ENCODE peak calls at places on chromosome 9, in ten cellular contexts. K is amniotic stem cell; T is islet precursor cell; P is neural crest cell; C is GM23248; R is fibroblast of mammary gland; G is stimulated activated CD4-positive, alpha-beta T cell treated with anti-CD3 and anti-CD28 coated beads, Interleukin-2, amount 100 ng/mL, for 48 hours; S is type B pancreatic cell; Z is putamen; N is activated T-cell treated with anti-CD3 and anti-CD28 coated beads for 1 hour. X is an unnamed sample.

GRCh38 chr9:134258332-134258731 is 67.9 kb upstream of the RXRA start:
- DNase-seq in Z (no peak), T (no peak), N (no peak), P (no peak), G (no peak), R (no peak), C (no peak), K (no peak), S (no peak), X (no peak)

GRCh38 chr9:5428172-5428571 is 9.6 kb downstream of the PLGRKT start:
- DNase-seq in T (no peak), K (no peak), P (no peak), G (no peak), N (no peak), Z (no peak), C (no peak), S (no peak), R (no peak), X (no peak)

GRCh38 chr9:78811562-78812276 is 514.8 kb downstream of the PSAT1 start:
- DNase-seq in T (peak; percentile 54), C (peak; percentile 69), G (no peak), R (peak; percentile 35), P (no peak), N (no peak), S (no peak), Z (no peak), K (no peak), X (no peak)

GRCh38 chr9:75788006-75788634 is 102.4 kb upstream of the PCSK5 start:
- DNase-seq in G (no peak), C (peak; percentile 16), T (no peak), N (no peak), Z (no peak), K (no peak), R (peak; percentile 89), P (no peak), S (no peak), X (no peak)

GRCh38 chr9:100282388-100282719 is 70.4 kb downstream of the TEX10 start:
- DNase-seq in K (no peak), R (no peak), C (no peak), P (no peak), G (no peak), T (no peak), Z (no peak), N (no peak), S (no peak), X (no peak)

GRCh38 chr9:32635362-32635761 is at the start of gene TAF1L:
- DNase-seq in G (no peak), R (no peak), K (no peak), T (no peak), Z (no peak), C (no peak), P (no peak), S (no peak), N (no peak), X (no peak)

GRCh38 chr9:109455391-109455790 is 42.7 kb downstream of the PTPN3 start:
- DNase-seq in T (no peak), N (no peak), S (no peak), C (no peak), G (no peak), Z (no peak), K (no peak), R (no peak), P (no peak), X (no peak)

GRCh38 chr9:98678244-98678842 is 30.4 kb downstream of the GABBR2 start:
- DNase-seq in C (peak; percentile 41), R (peak; percentile 16), G (peak; percentile 3), K (no peak), N (no peak), T (peak; percentile 64), S (no peak), P (no peak), Z (no peak), X (no peak)

GRCh38 chr9:122264360-122265264 is at the start of the genes MRRF and RBM18:
- DNase-seq in S (peak; percentile 94), P (peak; percentile 82), R (peak; percentile 90), Z (peak; percentile 87), G (peak; percentile 88), K (peak; percentile 86), C (peak; percentile 97), T (peak; percentile 96), N (peak; percentile 75), X (peak; percentile 95)

GRCh38 chr9:81595887-81596558 is 93.3 kb downstream of the TLE1 start:
- DNase-seq in P (no peak), G (no peak), K (no peak), R (peak; percentile 66), Z (peak; percentile 39), N (no peak), T (no peak), C (no peak), S (no peak), X (no peak)

GRCh38 chr9:6079386-6079785 is 64.0 kb upstream of the RANBP6 start:
- DNase-seq in R (no peak), N (no peak), K (no peak), G (no peak), Z (no peak), S (no peak), T (no peak), C (no peak), P (no peak), X (no peak)

GRCh38 chr9:111937781-111938426 is 41.3 kb downstream of the UGCG start:
- DNase-seq in S (no peak), Z (peak; percentile 19), C (peak; percentile 63), G (peak; percentile 38), P (no peak), K (no peak), N (peak; percentile 28), T (no peak), R (peak; percentile 81), X (peak; percentile 66)

GRCh38 chr9:90611568-90611967 is 31.1 kb downstream of the DIRAS2 start:
- DNase-seq in T (no peak), K (no peak), P (no peak), C (no peak), S (no peak), N (no peak), Z (no peak), G (no peak), R (no peak), X (no peak)

GRCh38 chr9:21800931-21801682 is 1.3 kb upstream of the MTAP start:
- DNase-seq in N (no peak), G (no peak), P (no peak), K (no peak), S (no peak), C (no peak), T (no peak), Z (no peak), R (peak; percentile 22), X (no peak)

GRCh38 chr9:37290881-37291485 is 131.5 kb upstream of the GRHPR start:
- DNase-seq in K (peak; percentile 35), N (no peak), Z (no peak), P (no peak), S (no peak), R (peak; percentile 89), G (no peak), T (no peak), C (peak; percentile 84), X (no peak)

GRCh38 chr9:90921104-90921503 is 119.5 kb downstream of the SYK start:
- DNase-seq in K (no peak), G (no peak), R (no peak), P (no peak), S (no peak), Z (peak; percentile 9), T (no peak), C (no peak), N (no peak), X (no peak)

GRCh38 chr9:18489861-18490260 is 15.9 kb downstream of the ADAMTSL1 start:
- DNase-seq in G (no peak), Z (no peak), N (no peak), T (no peak), P (no peak), R (peak; percentile 87), S (no peak), K (no peak), C (peak; percentile 89), X (no peak)

GRCh38 chr9:99964336-99964735 is 57.9 kb downstream of the STX17 start:
- DNase-seq in N (no peak), C (peak; percentile 17), G (no peak), R (no peak), P (no peak), K (no peak), T (no peak), Z (no peak), S (no peak), X (no peak)

GRCh38 chr9:71793386-71794105 is 25.2 kb upstream of the CEMIP2 start:
- DNase-seq in Z (no peak), G (no peak), C (peak; percentile 26), T (peak; percentile 94), P (no peak), S (no peak), N (no peak), K (no peak), R (no peak), X (no peak)

GRCh38 chr9:121082075-121082474 is 7.3 kb downstream of the CNTRL start:
- DNase-seq in Z (no peak), S (no peak), G (no peak), K (no peak), P (no peak), R (no peak), C (no peak), T (no peak), N (no peak), X (no peak)

GRCh38 chr9:92969516-92970466 is 22.5 kb downstream of the FGD3 start:
- DNase-seq in R (no peak), N (no peak), Z (no peak), P (no peak), C (no peak), T (no peak), G (no peak), K (no peak), S (peak; percentile 54), X (no peak)

GRCh38 chr9:128006360-128007024 is 25.7 kb upstream of the EEIG1 start:
- DNase-seq in G (no peak), P (no peak), K (no peak), N (no peak), T (no peak), Z (no peak), R (peak; percentile 21), C (peak; percentile 37), S (no peak), X (no peak)

GRCh38 chr9:78298046-78298511 is 1.2 kb downstream of the PSAT1 start:
- DNase-seq in N (no peak), P (peak; percentile 14), G (no peak), Z (peak; percentile 85), S (no peak), T (peak; percentile 71), R (peak; percentile 10), C (peak; percentile 25), K (no peak), X (no peak)

GRCh38 chr9:137195525-137196220 is 4.9 kb downstream of the TPRN start:
- DNase-seq in R (no peak), Z (no peak), K (no peak), C (no peak), S (no peak), N (no peak), T (no peak), P (no peak), G (no peak), X (no peak)

GRCh38 chr9:14351206-14351605 is 37.3 kb upstream of the NFIB start:
- DNase-seq in C (no peak), P (no peak), N (no peak), K (no peak), T (no peak), R (no peak), S (no peak), G (no peak), Z (no peak), X (no peak)

GRCh38 chr9:94083384-94083783 is 880 bp upstream of the PTPDC1 start:
- DNase-seq in S (no peak), R (no peak), P (no peak), T (no peak), Z (peak; percentile 83), G (no peak), N (no peak), K (no peak), C (no peak), X (no peak)

GRCh38 chr9:78982849-78983248 is 588.9 kb upstream of the TLE4 start:
- DNase-seq in R (peak; percentile 19), N (no peak), K (no peak), T (peak; percentile 72), Z (no peak), S (no peak), G (no peak), C (peak; percentile 43), P (no peak), X (no peak)

GRCh38 chr9:112360047-112360804 is 19.7 kb upstream of the HSDL2 start:
- DNase-seq in T (no peak), K (peak; percentile 7), N (no peak), Z (no peak), C (peak; percentile 78), P (no peak), R (peak; percentile 77), G (no peak), S (no peak), X (no peak)

X was measured in T-helper 2 cell treated with Interferon-gamma antibody and Interleukin-4, amounts not matched to agents 5 μg/mL and 100 μg/mL, for 36 hours.